ENCODE peak calls at places on chromosomes 4 and X, in nine cellular contexts. One of them, this sample, is unnamed.
A peak's percentile ranks its signal among the peaks of the same experiment; 100 is the strongest.

GRCh38 chr4:125191252-125191651 is 123.5 kb upstream of the FAT4 start:
- DNase-seq in left ventricle myocardium inferior: no peak
- DNase-seq in right lobe of liver: no peak
- DNase-seq in esophagus squamous epithelium: no peak
- DNase-seq in A549: no peak
- DNase-seq in spleen: no peak
- DNase-seq in CD4-positive, alpha-beta T cell: no peak
- DNase-seq in testis: no peak
- DNase-seq in fibroblast of lung: peak; percentile 85
- DNase-seq in this sample: no peak

GRCh38 chr4:54764501-54764900 is 106.7 kb downstream of the KIT start:
- DNase-seq in A549: no peak
- DNase-seq in right lobe of liver: no peak
- DNase-seq in fibroblast of lung: no peak
- DNase-seq in CD4-positive, alpha-beta T cell: no peak
- DNase-seq in spleen: no peak
- DNase-seq in testis: no peak
- DNase-seq in esophagus squamous epithelium: no peak
- DNase-seq in left ventricle myocardium inferior: no peak
- DNase-seq in this sample: no peak

GRCh38 chr4:13294961-13295605 is 189.1 kb downstream of the RAB28 start:
- DNase-seq in fibroblast of lung: no peak
- DNase-seq in CD4-positive, alpha-beta T cell: no peak
- DNase-seq in testis: no peak
- DNase-seq in esophagus squamous epithelium: no peak
- DNase-seq in left ventricle myocardium inferior: no peak
- DNase-seq in spleen: no peak
- DNase-seq in A549: no peak
- DNase-seq in right lobe of liver: no peak
- DNase-seq in this sample: no peak

GRCh38 chr4:56156141-56156540 is 207.4 kb downstream of the CEP135 start:
- DNase-seq in right lobe of liver: no peak
- DNase-seq in A549: no peak
- DNase-seq in CD4-positive, alpha-beta T cell: no peak
- DNase-seq in left ventricle myocardium inferior: no peak
- DNase-seq in fibroblast of lung: no peak
- DNase-seq in testis: no peak
- DNase-seq in spleen: no peak
- DNase-seq in esophagus squamous epithelium: no peak
- DNase-seq in this sample: no peak

GRCh38 chr4:30262379-30262778 is 457.8 kb upstream of the PCDH7 start:
- DNase-seq in A549: no peak
- DNase-seq in CD4-positive, alpha-beta T cell: no peak
- DNase-seq in left ventricle myocardium inferior: no peak
- DNase-seq in spleen: no peak
- DNase-seq in esophagus squamous epithelium: no peak
- DNase-seq in testis: no peak
- DNase-seq in fibroblast of lung: no peak
- DNase-seq in right lobe of liver: no peak
- DNase-seq in this sample: no peak

GRCh38 chrX:148661035-148661434 is 160.6 kb downstream of the AFF2 start:
- DNase-seq in A549: no peak
- DNase-seq in right lobe of liver: no peak
- DNase-seq in spleen: no peak
- DNase-seq in fibroblast of lung: peak; percentile 60
- DNase-seq in testis: no peak
- DNase-seq in esophagus squamous epithelium: no peak
- DNase-seq in CD4-positive, alpha-beta T cell: no peak
- DNase-seq in left ventricle myocardium inferior: no peak
- DNase-seq in this sample: no peak

GRCh38 chr4:53855886-53856260 is 208.5 kb downstream of the CHIC2 start:
- DNase-seq in spleen: no peak
- DNase-seq in right lobe of liver: no peak
- DNase-seq in CD4-positive, alpha-beta T cell: no peak
- DNase-seq in fibroblast of lung: peak; percentile 66
- DNase-seq in left ventricle myocardium inferior: no peak
- DNase-seq in esophagus squamous epithelium: no peak
- DNase-seq in A549: no peak
- DNase-seq in testis: peak; percentile 23
- DNase-seq in this sample: no peak

GRCh38 chrX:12332786-12333347 is 194.6 kb downstream of the FRMPD4 start:
- DNase-seq in CD4-positive, alpha-beta T cell: no peak
- DNase-seq in fibroblast of lung: no peak
- DNase-seq in esophagus squamous epithelium: no peak
- DNase-seq in left ventricle myocardium inferior: no peak
- DNase-seq in spleen: no peak
- DNase-seq in right lobe of liver: no peak
- DNase-seq in testis: no peak
- DNase-seq in A549: no peak
- DNase-seq in this sample: no peak

GRCh38 chrX:41384041-41384705 is 50.2 kb downstream of the DDX3X start:
- DNase-seq in A549: peak; percentile 89
- DNase-seq in spleen: peak; percentile 88
- DNase-seq in right lobe of liver: peak; percentile 80
- DNase-seq in esophagus squamous epithelium: no peak
- DNase-seq in CD4-positive, alpha-beta T cell: peak; percentile 10
- DNase-seq in fibroblast of lung: peak; percentile 92
- DNase-seq in testis: peak; percentile 29
- DNase-seq in left ventricle myocardium inferior: peak; percentile 68
- DNase-seq in this sample: peak; percentile 68

GRCh38 chrX:45803383-45803921 is 602.8 kb upstream of the DIPK2B start:
- DNase-seq in A549: peak; percentile 60
- DNase-seq in testis: no peak
- DNase-seq in spleen: no peak
- DNase-seq in CD4-positive, alpha-beta T cell: no peak
- DNase-seq in fibroblast of lung: peak; percentile 90
- DNase-seq in left ventricle myocardium inferior: no peak
- DNase-seq in esophagus squamous epithelium: no peak
- DNase-seq in right lobe of liver: no peak
- DNase-seq in this sample: no peak

GRCh38 chr4:89111833-89112563 is 665 bp downstream of the TIGD2 start:
- DNase-seq in fibroblast of lung: peak; percentile 97
- DNase-seq in testis: no peak
- DNase-seq in CD4-positive, alpha-beta T cell: no peak
- DNase-seq in right lobe of liver: no peak
- DNase-seq in A549: peak; percentile 69
- DNase-seq in spleen: no peak
- DNase-seq in esophagus squamous epithelium: no peak
- DNase-seq in left ventricle myocardium inferior: no peak
- DNase-seq in this sample: no peak

GRCh38 chr4:100289980-100290379 is 99.7 kb upstream of the DDIT4L start:
- DNase-seq in CD4-positive, alpha-beta T cell: no peak
- DNase-seq in spleen: no peak
- DNase-seq in testis: no peak
- DNase-seq in fibroblast of lung: no peak
- DNase-seq in A549: no peak
- DNase-seq in right lobe of liver: no peak
- DNase-seq in esophagus squamous epithelium: no peak
- DNase-seq in left ventricle myocardium inferior: no peak
- DNase-seq in this sample: no peak

GRCh38 chr4:39304651-39305050 is 61.5 kb downstream of the RFC1 start:
- DNase-seq in A549: peak; percentile 16
- DNase-seq in CD4-positive, alpha-beta T cell: no peak
- DNase-seq in spleen: no peak
- DNase-seq in testis: no peak
- DNase-seq in fibroblast of lung: no peak
- DNase-seq in left ventricle myocardium inferior: no peak
- DNase-seq in right lobe of liver: no peak
- DNase-seq in esophagus squamous epithelium: no peak
- DNase-seq in this sample: no peak

GRCh38 chr4:7710576-7711329 is 228.9 kb downstream of the AFAP1 start:
- DNase-seq in right lobe of liver: no peak
- DNase-seq in testis: no peak
- DNase-seq in CD4-positive, alpha-beta T cell: no peak
- DNase-seq in fibroblast of lung: no peak
- DNase-seq in left ventricle myocardium inferior: no peak
- DNase-seq in A549: no peak
- DNase-seq in spleen: no peak
- DNase-seq in esophagus squamous epithelium: no peak
- DNase-seq in this sample: no peak

GRCh38 chr4:55437356-55437796 is 41.6 kb downstream of the TMEM165 start:
- DNase-seq in spleen: no peak
- DNase-seq in left ventricle myocardium inferior: no peak
- DNase-seq in A549: no peak
- DNase-seq in testis: no peak
- DNase-seq in CD4-positive, alpha-beta T cell: no peak
- DNase-seq in esophagus squamous epithelium: no peak
- DNase-seq in right lobe of liver: no peak
- DNase-seq in fibroblast of lung: peak; percentile 51
- DNase-seq in this sample: no peak

GRCh38 chrX:152632445-152633097 is 5.1 kb upstream of the GABRQ start:
- DNase-seq in esophagus squamous epithelium: no peak
- DNase-seq in testis: peak; percentile 72
- DNase-seq in right lobe of liver: no peak
- DNase-seq in spleen: no peak
- DNase-seq in A549: peak; percentile 26
- DNase-seq in CD4-positive, alpha-beta T cell: no peak
- DNase-seq in fibroblast of lung: peak; percentile 27
- DNase-seq in left ventricle myocardium inferior: peak; percentile 18
- DNase-seq in this sample: no peak

GRCh38 chr4:957581-958313 is 15.6 kb downstream of the DGKQ start:
- DNase-seq in CD4-positive, alpha-beta T cell: no peak
- DNase-seq in testis: no peak
- DNase-seq in A549: no peak
- DNase-seq in fibroblast of lung: no peak
- DNase-seq in spleen: peak; percentile 74
- DNase-seq in right lobe of liver: no peak
- DNase-seq in left ventricle myocardium inferior: no peak
- DNase-seq in esophagus squamous epithelium: no peak
- DNase-seq in this sample: peak; percentile 61

GRCh38 chrX:126376465-126376864 is 176.1 kb downstream of the DCAF12L1 start:
- DNase-seq in fibroblast of lung: no peak
- DNase-seq in CD4-positive, alpha-beta T cell: no peak
- DNase-seq in spleen: no peak
- DNase-seq in right lobe of liver: no peak
- DNase-seq in testis: no peak
- DNase-seq in esophagus squamous epithelium: no peak
- DNase-seq in A549: no peak
- DNase-seq in left ventricle myocardium inferior: no peak
- DNase-seq in this sample: no peak

GRCh38 chrX:31423575-31424284 is 351.9 kb upstream of the FTHL17 start:
- DNase-seq in fibroblast of lung: peak; percentile 71
- DNase-seq in right lobe of liver: no peak
- DNase-seq in esophagus squamous epithelium: no peak
- DNase-seq in CD4-positive, alpha-beta T cell: no peak
- DNase-seq in left ventricle myocardium inferior: peak; percentile 17
- DNase-seq in A549: peak; percentile 17
- DNase-seq in spleen: no peak
- DNase-seq in testis: peak; percentile 51
- DNase-seq in this sample: no peak
- TF ChIP-seq CTCF in fibroblast of lung: peak; percentile 34
- TF ChIP-seq CTCF in right lobe of liver: peak; percentile 25
- TF ChIP-seq CTCF in esophagus squamous epithelium: no peak
- TF ChIP-seq CTCF in CD4-positive, alpha-beta T cell: no peak
- TF ChIP-seq CTCF in left ventricle myocardium inferior: peak; percentile 45
- TF ChIP-seq CTCF in A549: no peak
- TF ChIP-seq CTCF in spleen: no peak
- TF ChIP-seq CTCF in testis: no peak
- TF ChIP-seq CTCF in this sample: no peak

DNA sequence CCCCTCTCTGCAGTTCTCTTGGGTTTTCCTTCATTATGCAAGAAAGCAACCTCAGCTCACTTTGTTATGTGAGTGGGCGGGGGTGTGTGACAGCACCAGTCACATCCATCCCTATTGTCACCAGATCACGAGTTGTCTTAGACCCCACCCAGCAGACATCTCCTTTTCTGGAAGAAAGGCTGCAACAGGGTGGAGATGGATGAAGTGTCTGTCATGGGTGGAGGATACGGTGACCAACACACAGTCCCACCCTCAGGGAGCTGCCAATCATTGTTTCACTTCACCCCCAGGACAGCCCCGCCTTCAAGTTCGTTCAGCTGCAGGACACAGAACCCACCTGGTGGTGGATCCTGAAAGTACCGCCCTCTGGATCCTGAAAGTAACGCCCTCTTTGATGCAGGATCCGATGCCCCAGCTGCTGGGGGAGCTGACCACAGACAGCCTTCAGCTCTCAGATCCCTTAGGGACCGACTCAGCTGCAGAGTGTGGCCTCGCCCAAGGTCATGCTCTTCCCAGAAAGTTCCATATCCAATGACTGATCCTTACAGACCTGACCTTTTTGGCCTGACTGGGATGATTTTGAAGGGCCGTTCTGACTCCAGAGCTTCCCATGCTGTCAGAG is 79.7 kb downstream of the SMIM20 start:
- DNase-seq in left ventricle myocardium inferior: peak; percentile 29
- DNase-seq in A549: peak; percentile 33
- DNase-seq in right lobe of liver: no peak
- DNase-seq in fibroblast of lung: peak; percentile 23
- DNase-seq in esophagus squamous epithelium: no peak
- DNase-seq in CD4-positive, alpha-beta T cell: no peak
- DNase-seq in testis: no peak
- DNase-seq in spleen: no peak
- DNase-seq in this sample: no peak
- H3K27ac ChIP-seq in left ventricle myocardium inferior: peak overlapping the region; percentile 13
- H3K27ac ChIP-seq in A549: no peak overlapping the region
- H3K27ac ChIP-seq in right lobe of liver: no peak overlapping the region
- H3K27ac ChIP-seq in fibroblast of lung: peak overlapping the region; percentile 45
- H3K27ac ChIP-seq in esophagus squamous epithelium: no peak overlapping the region
- H3K27ac ChIP-seq in CD4-positive, alpha-beta T cell: no peak overlapping the region
- H3K27ac ChIP-seq in testis: no peak overlapping the region
- H3K27ac ChIP-seq in spleen: no peak overlapping the region
- H3K27ac ChIP-seq in this sample: no peak overlapping the region

GRCh38 chr4:74821541-74821940 is 27.2 kb upstream of the BTC start:
- DNase-seq in A549: no peak
- DNase-seq in right lobe of liver: no peak
- DNase-seq in fibroblast of lung: no peak
- DNase-seq in CD4-positive, alpha-beta T cell: no peak
- DNase-seq in left ventricle myocardium inferior: no peak
- DNase-seq in spleen: no peak
- DNase-seq in testis: no peak
- DNase-seq in esophagus squamous epithelium: no peak
- DNase-seq in this sample: no peak
- TF ChIP-seq CTCF in A549: no peak
- TF ChIP-seq CTCF in right lobe of liver: no peak
- TF ChIP-seq CTCF in fibroblast of lung: no peak
- TF ChIP-seq CTCF in CD4-positive, alpha-beta T cell: no peak
- TF ChIP-seq CTCF in left ventricle myocardium inferior: no peak
- TF ChIP-seq CTCF in spleen: no peak
- TF ChIP-seq CTCF in testis: no peak
- TF ChIP-seq CTCF in esophagus squamous epithelium: no peak
- TF ChIP-seq CTCF in this sample: no peak

GRCh38 chrX:119391279-119391678 is 7.9 kb upstream of the SLC25A43 start:
- DNase-seq in A549: peak; percentile 46
- DNase-seq in esophagus squamous epithelium: no peak
- DNase-seq in fibroblast of lung: peak; percentile 40
- DNase-seq in spleen: no peak
- DNase-seq in left ventricle myocardium inferior: no peak
- DNase-seq in CD4-positive, alpha-beta T cell: no peak
- DNase-seq in right lobe of liver: no peak
- DNase-seq in testis: no peak
- DNase-seq in this sample: no peak

GRCh38 chrX:119393144-119393543 is 6.0 kb upstream of the SLC25A43 start:
- DNase-seq in testis: no peak
- DNase-seq in A549: no peak
- DNase-seq in spleen: no peak
- DNase-seq in CD4-positive, alpha-beta T cell: no peak
- DNase-seq in right lobe of liver: no peak
- DNase-seq in left ventricle myocardium inferior: no peak
- DNase-seq in esophagus squamous epithelium: no peak
- DNase-seq in fibroblast of lung: no peak
- DNase-seq in this sample: no peak

GRCh38 chrX:119389854-119390501 is 9.2 kb upstream of the SLC25A43 start:
- DNase-seq in fibroblast of lung: no peak
- DNase-seq in CD4-positive, alpha-beta T cell: no peak
- DNase-seq in A549: no peak
- DNase-seq in testis: no peak
- DNase-seq in left ventricle myocardium inferior: no peak
- DNase-seq in esophagus squamous epithelium: no peak
- DNase-seq in spleen: no peak
- DNase-seq in right lobe of liver: no peak
- DNase-seq in this sample: no peak

GRCh38 chrX:119389214-119389613 is 9.9 kb upstream of the SLC25A43 start:
- DNase-seq in testis: no peak
- DNase-seq in fibroblast of lung: no peak
- DNase-seq in A549: no peak
- DNase-seq in right lobe of liver: no peak
- DNase-seq in spleen: no peak
- DNase-seq in left ventricle myocardium inferior: no peak
- DNase-seq in CD4-positive, alpha-beta T cell: no peak
- DNase-seq in esophagus squamous epithelium: no peak
- DNase-seq in this sample: no peak
- H3K27ac ChIP-seq in testis: no peak overlapping the region
- H3K27ac ChIP-seq in fibroblast of lung: no peak overlapping the region
- H3K27ac ChIP-seq in A549: peak overlapping the region; percentile 28
- H3K27ac ChIP-seq in right lobe of liver: no peak overlapping the region
- H3K27ac ChIP-seq in spleen: no peak overlapping the region
- H3K27ac ChIP-seq in left ventricle myocardium inferior: no peak overlapping the region
- H3K27ac ChIP-seq in CD4-positive, alpha-beta T cell: no peak overlapping the region
- H3K27ac ChIP-seq in esophagus squamous epithelium: no peak overlapping the region
- H3K27ac ChIP-seq in this sample: no peak overlapping the region